ENCODE peak calls at places on chromosomes 5 and 9, in five cellular contexts. X is thyroid gland, D is psoas muscle, C is SJSA1, Y is mesendoderm. H is an unnamed sample.
A peak's percentile ranks its signal among the peaks of the same experiment; 100 is the strongest.

GRCh38 chr9:120935383-120935857 is 8.8 kb upstream of the TRAF1 start:
- DNase-seq in X (peak; percentile 99), D (peak; percentile 94), C (peak; percentile 86), Y (no peak), H (peak; percentile 98)

GRCh38 chr5:33789558-33789957 is 102.2 kb downstream of the ADAMTS12 start:
- DNase-seq in X (no peak), D (no peak), C (no peak), Y (no peak), H (no peak)

GRCh38 chr9:136264046-136264802 is 18.6 kb upstream of the QSOX2 start:
- DNase-seq in X (no peak), D (no peak), C (no peak), Y (no peak), H (no peak)

GRCh38 chr9:87112656-87113055 is 165.3 kb upstream of the GAS1 start:
- DNase-seq in X (no peak), D (no peak), C (no peak), Y (no peak), H (no peak)

GRCh38 chr5:123708074-123708806 is 196.3 kb downstream of the CSNK1G3 start:
- DNase-seq in X (no peak), D (no peak), C (peak; percentile 79), Y (no peak), H (peak; percentile 17)

GRCh38 chr5:174734571-174735497 is 10.5 kb downstream of the MSX2 start:
- DNase-seq in X (no peak), D (no peak), C (no peak), Y (peak; percentile 60), H (no peak)

GRCh38 chr9:110891760-110892159 is 146.5 kb downstream of the LPAR1 start:
- DNase-seq in X (no peak), D (no peak), C (no peak), Y (no peak), H (no peak)

GRCh38 chr9:125431741-125432271 is 170.2 kb downstream of the GAPVD1 start:
- DNase-seq in X (no peak), D (no peak), C (no peak), Y (no peak), H (peak; percentile 9)

GRCh38 chr9:123727332-123727731 is 202.6 kb downstream of the DENND1A start:
- DNase-seq in X (no peak), D (no peak), C (no peak), Y (no peak), H (no peak)

GRCh38 chr5:69517763-69518212 is 25.2 kb downstream of the OCLN start:
- DNase-seq in X (no peak), D (no peak), C (no peak), Y (peak; percentile 22), H (peak; percentile 51)

GRCh38 chr9:103649086-103649485 is 445.0 kb upstream of the SMC2 start:
- DNase-seq in X (no peak), D (no peak), C (no peak), Y (peak; percentile 56), H (no peak)

GRCh38 chr9:16726718-16727451 is 143.6 kb downstream of the BNC2 start:
- DNase-seq in X (peak; percentile 75), D (peak; percentile 87), C (peak; percentile 53), Y (peak; percentile 92), H (peak; percentile 54)

GRCh38 chr5:5209101-5209500 is 69.0 kb downstream of the ADAMTS16 start:
- DNase-seq in X (no peak), D (no peak), C (no peak), Y (no peak), H (no peak)

GRCh38 chr5:121366515-121366914 is 485.2 kb upstream of the FTMT start:
- DNase-seq in X (no peak), D (no peak), C (no peak), Y (no peak), H (no peak)

GRCh38 chr5:111075520-111075919 is 4.0 kb downstream of the TSLP start:
- DNase-seq in X (no peak), D (no peak), C (no peak), Y (peak; percentile 11), H (no peak)

GRCh38 chr9:136012651-136013050 is 51.5 kb upstream of the UBAC1 start:
- DNase-seq in X (no peak), D (peak; percentile 26), C (no peak), Y (no peak), H (no peak)

GRCh38 chr9:2764371-2764770 is 47.1 kb downstream of the KCNV2 start:
- DNase-seq in X (no peak), D (no peak), C (no peak), Y (no peak), H (no peak)

GRCh38 chr9:109349431-109349846 is 28.6 kb upstream of the EPB41L4B start:
- DNase-seq in X (no peak), D (no peak), C (peak; percentile 57), Y (no peak), H (no peak)